ENCODE peak calls at places on chromosomes 4 and X, in nine cellular contexts. C is uterus; F is cardiac muscle cell; Q is CD8-positive, alpha-beta T cell; Y is OCI-LY7; R is HepG2; K is astrocyte; X is fibroblast of lung; V is breast epithelium. W is an unnamed sample.

GRCh38 chr4:71599588-71599987 is 184.3 kb downstream of the GC start:
- DNase-seq in C (no peak), F (no peak), Q (no peak), Y (no peak), R (no peak), K (no peak), X (no peak), V (no peak), W (no peak)

GRCh38 chr4:145808848-145809512 is 129.0 kb downstream of the C4orf51 start:
- DNase-seq in C (no peak), F (no peak), Q (no peak), Y (no peak), R (no peak), K (no peak), X (no peak), V (no peak), W (no peak)

GRCh38 chr4:14264437-14264836 is 636.9 kb upstream of the BOD1L1 start:
- DNase-seq in C (no peak), F (no peak), Q (no peak), Y (no peak), R (no peak), K (no peak), X (peak; percentile 7), V (no peak), W (no peak)

GRCh38 chr4:133186210-133186609 is 37.1 kb downstream of the PCDH10 start:
- DNase-seq in C (no peak), F (no peak), Q (no peak), Y (no peak), R (no peak), K (peak; percentile 56), X (no peak), V (no peak), W (no peak)

GRCh38 chrX:19814240-19814639 is 73.2 kb downstream of the SH3KBP1 start:
- DNase-seq in C (no peak), F (no peak), Q (no peak), Y (peak; percentile 60), R (peak; percentile 2), K (no peak), X (no peak), V (no peak), W (no peak)

GRCh38 chrX:121755541-121755940 is 708.1 kb downstream of the GLUD2 start:
- DNase-seq in C (no peak), F (no peak), Q (no peak), Y (no peak), R (no peak), K (peak; percentile 39), X (no peak), V (no peak), W (no peak)

GRCh38 chr4:177699365-177700213 is 257.4 kb upstream of the AGA start:
- DNase-seq in C (no peak), F (no peak), Q (no peak), Y (no peak), R (no peak), K (peak; percentile 76), X (peak; percentile 70), V (no peak), W (no peak)

GRCh38 chrX:68428431-68428830 is 4.9 kb downstream of the OPHN1 start:
- DNase-seq in C (no peak), F (no peak), Q (no peak), Y (no peak), R (no peak), K (peak; percentile 81), X (peak; percentile 8), V (no peak), W (no peak)

GRCh38 chr4:112145820-112146813 is 863 bp downstream of the FAM241A start:
- DNase-seq in C (peak; percentile 41), F (peak; percentile 71), Q (peak; percentile 42), Y (peak; percentile 61), R (no peak), K (peak; percentile 17), X (peak; percentile 47), V (peak; percentile 55), W (no peak)

GRCh38 chrX:115616943-115617563 is 56.1 kb downstream of the PLS3 start:
- DNase-seq in C (no peak), F (no peak), Q (no peak), Y (no peak), R (no peak), K (peak; percentile 88), X (no peak), V (no peak), W (no peak)

GRCh38 chr4:1809754-1810502 is 16.8 kb downstream of the FGFR3 start:
- DNase-seq in C (no peak), F (peak; percentile 84), Q (peak; percentile 35), Y (peak; percentile 72), R (peak; percentile 86), K (no peak), X (peak; percentile 57), V (no peak), W (peak; percentile 24)

GRCh38 chr4:26346203-26346620 is 25.4 kb downstream of the RBPJ start:
- DNase-seq in C (no peak), F (no peak), Q (no peak), Y (no peak), R (no peak), K (no peak), X (no peak), V (no peak), W (no peak)

GRCh38 chr4:182832352-182833120 is 84.7 kb downstream of the DCTD start:
- DNase-seq in C (no peak), F (no peak), Q (no peak), Y (no peak), R (peak; percentile 20), K (no peak), X (no peak), V (no peak), W (no peak)

GRCh38 chr4:113397114-113397701 is 347.8 kb downstream of the ANK2 start:
- DNase-seq in C (no peak), F (no peak), Q (no peak), Y (no peak), R (no peak), K (peak; percentile 89), X (peak; percentile 70), V (no peak), W (peak; percentile 51)

GRCh38 chr4:20520901-20521300 is 179.4 kb upstream of the PACRGL start:
- DNase-seq in C (no peak), F (no peak), Q (no peak), Y (no peak), R (no peak), K (peak; percentile 71), X (peak; percentile 59), V (no peak), W (peak; percentile 32)

GRCh38 chr4:165294907-165295306 is 32.6 kb upstream of the MSMO1 start:
- DNase-seq in C (no peak), F (no peak), Q (no peak), Y (peak; percentile 77), R (no peak), K (no peak), X (no peak), V (no peak), W (no peak)

GRCh38 chr4:133147365-133147821 is 1.7 kb upstream of the PCDH10 start:
- DNase-seq in C (no peak), F (no peak), Q (no peak), Y (no peak), R (no peak), K (no peak), X (no peak), V (no peak), W (no peak)

DNA sequence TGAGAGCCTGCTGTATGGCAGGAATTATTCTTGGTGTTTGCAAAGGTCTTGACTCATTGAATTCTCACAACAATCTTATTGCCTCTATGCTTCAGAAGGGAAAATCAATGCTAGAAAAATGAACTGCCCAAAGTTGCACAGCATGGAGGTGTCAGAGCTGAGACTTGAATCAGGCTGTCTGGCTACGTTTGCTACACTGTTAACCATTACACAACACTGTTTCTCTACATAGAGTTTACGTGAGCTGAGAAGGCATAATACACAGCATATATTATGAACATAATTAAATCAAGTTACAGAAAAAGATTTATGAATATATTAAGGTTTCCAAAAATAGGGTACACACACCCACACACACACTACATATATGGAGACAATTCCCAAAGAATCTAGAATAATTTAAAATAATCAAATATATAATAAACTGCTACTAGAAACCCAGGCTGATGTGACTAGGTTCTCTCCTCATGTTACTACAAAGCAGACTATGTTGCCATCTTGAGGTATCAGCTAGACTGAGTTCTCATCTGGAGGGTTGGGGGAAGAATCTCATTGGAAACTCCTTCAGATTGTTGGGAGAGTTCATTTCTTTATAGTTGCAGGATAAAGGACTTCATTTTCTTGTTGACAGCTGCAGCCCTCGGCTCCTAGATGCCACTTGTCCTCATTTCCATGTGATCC is 1270.5 kb downstream of the ARAP2 start:
- DNase-seq in C (no peak), F (no peak), Q (no peak), Y (no peak), R (no peak), K (no peak), X (no peak), V (no peak), W (no peak)
- TF ChIP-seq CTCF in C (no peak), F (no peak), Q (no peak), Y (no peak), R (no peak), K (no peak), X (no peak), V (no peak), W (no peak)

DNA sequence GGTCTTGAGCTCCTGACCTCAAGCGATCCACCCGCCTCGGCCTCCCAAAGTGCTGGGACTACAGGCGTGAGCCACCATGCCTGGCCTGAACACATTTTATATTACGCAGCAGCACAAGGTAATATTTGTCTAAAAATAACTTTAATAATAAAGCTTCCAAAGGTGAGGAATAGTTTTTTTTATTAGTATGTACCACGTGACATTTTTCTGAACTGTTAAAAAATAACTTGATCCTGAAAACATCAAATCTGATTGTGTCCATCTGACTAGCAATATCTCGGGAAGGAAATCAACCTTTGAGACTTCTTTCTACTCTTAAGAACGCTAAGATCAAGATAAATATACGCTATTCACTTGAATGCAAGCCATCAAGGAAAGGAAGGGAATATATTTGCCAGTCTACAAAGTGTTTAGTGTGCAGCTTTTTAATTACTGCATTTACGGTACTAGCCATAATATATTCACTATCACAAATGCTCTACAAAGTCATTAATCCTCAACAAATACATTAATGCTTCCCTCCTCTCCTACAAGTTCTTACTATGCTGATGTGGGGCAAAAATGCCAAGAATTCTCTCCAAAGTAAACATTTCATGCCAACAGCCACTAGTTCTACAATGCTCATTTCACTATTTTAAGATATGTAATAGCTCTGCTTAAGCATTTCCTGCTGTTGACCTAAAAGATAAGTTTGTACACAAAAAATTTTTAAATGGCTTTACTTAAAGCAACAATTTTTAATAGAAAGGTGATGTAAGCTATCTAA is 143.6 kb downstream of the APBB2 start:
- DNase-seq in C (no peak), F (no peak), Q (no peak), Y (no peak), R (no peak), K (peak; percentile 18), X (no peak), V (no peak), W (no peak)
- H3K27ac ChIP-seq in C (peak overlapping the region; percentile 47), F (no peak overlapping the region), Q (no peak overlapping the region), Y (no peak overlapping the region), R (no peak overlapping the region), K (no peak overlapping the region), X (no peak overlapping the region), V (no peak overlapping the region), W (no peak overlapping the region)

GRCh38 chrX:2848806-2849420 is 20.2 kb downstream of the GYG2 start:
- DNase-seq in C (no peak), F (peak; percentile 14), Q (no peak), Y (no peak), R (peak; percentile 26), K (peak; percentile 73), X (peak; percentile 32), V (no peak), W (no peak)
- H3K4me3 ChIP-seq in C (no peak overlapping the region), F (no peak overlapping the region), Q (no peak overlapping the region), Y (no peak overlapping the region), R (no peak overlapping the region), K (no peak overlapping the region), X (no peak overlapping the region), V (no peak overlapping the region), W (no peak overlapping the region)

GRCh38 chrX:129423191-129423590 is 100.1 kb downstream of the SMARCA1 start:
- DNase-seq in C (no peak), F (no peak), Q (no peak), Y (no peak), R (no peak), K (no peak), X (no peak), V (no peak), W (no peak)

GRCh38 chrX:129427267-129427666 is 96.0 kb downstream of the SMARCA1 start:
- DNase-seq in C (no peak), F (no peak), Q (no peak), Y (no peak), R (no peak), K (no peak), X (no peak), V (no peak), W (no peak)
- TF ChIP-seq CTCF in C (no peak), F (no peak), Q (no peak), Y (no peak), R (peak; percentile 35), K (no peak), X (no peak), V (no peak), W (no peak)